ENCODE peak calls at places on chromosomes 11 and 22, in eight cellular contexts. P, F, S, T, E, N, A and R are unnamed samples.
A peak's percentile ranks its signal among the peaks of the same experiment; 100 is the strongest.

GRCh38 chr11:70247042-70247709 is 23.3 kb upstream of the PPFIA1 start:
- DNase-seq in P (no peak), F (no peak), S (no peak), T (peak; percentile 62), E (no peak), N (no peak), A (no peak), R (no peak)

GRCh38 chr11:77119531-77119936 is 8.5 kb upstream of the MYO7A start:
- DNase-seq in P (no peak), F (no peak), S (no peak), T (no peak), E (no peak), N (no peak), A (no peak), R (no peak)

GRCh38 chr11:97691061-97691460 is 1301.2 kb downstream of the JRKL start:
- DNase-seq in P (no peak), F (no peak), S (no peak), T (no peak), E (no peak), N (no peak), A (no peak), R (no peak)

GRCh38 chr11:102469196-102469821 is 16.7 kb upstream of the TMEM123 start:
- DNase-seq in P (no peak), F (no peak), S (no peak), T (peak; percentile 64), E (no peak), N (no peak), A (no peak), R (peak; percentile 56)

GRCh38 chr22:17446704-17447103 is 77.4 kb downstream of the CECR2 start:
- DNase-seq in P (no peak), F (no peak), S (peak; percentile 3), T (no peak), E (no peak), N (no peak), A (no peak), R (no peak)

GRCh38 chr22:47765757-47766156 is 1003.3 kb downstream of the TBC1D22A start:
- DNase-seq in P (no peak), F (no peak), S (no peak), T (no peak), E (no peak), N (no peak), A (no peak), R (no peak)

GRCh38 chr22:18121436-18122253 is 11.0 kb downstream of the TUBA8 start:
- DNase-seq in P (no peak), F (no peak), S (no peak), T (no peak), E (no peak), N (no peak), A (no peak), R (no peak)

GRCh38 chr22:42719133-42719532 is 1.5 kb downstream of the A4GALT start:
- DNase-seq in P (no peak), F (no peak), S (no peak), T (no peak), E (peak; percentile 34), N (no peak), A (no peak), R (peak; percentile 25)

GRCh38 chr11:32437406-32438345 is 2.3 kb upstream of the WT1 start:
- DNase-seq in P (no peak), F (no peak), S (no peak), T (no peak), E (no peak), N (no peak), A (no peak), R (no peak)

GRCh38 chr11:62542111-62542745 is 4.4 kb downstream of the AHNAK start:
- DNase-seq in P (peak; percentile 39), F (no peak), S (no peak), T (no peak), E (no peak), N (no peak), A (no peak), R (no peak)

GRCh38 chr22:36375071-36375980 is 12.4 kb downstream of the MYH9 start:
- DNase-seq in P (no peak), F (no peak), S (no peak), T (no peak), E (no peak), N (no peak), A (no peak), R (no peak)

GRCh38 chr11:121670792-121671275 is 218.1 kb upstream of the SORL1-AS1 start:
- DNase-seq in P (no peak), F (no peak), S (no peak), T (peak; percentile 73), E (no peak), N (no peak), A (no peak), R (no peak)